ENCODE peak calls at places on chromosomes 11 and 22, in ten cellular contexts. P, J, Y, M, D, G, S, Z, E and Q are unnamed samples.
A peak's percentile ranks its signal among the peaks of the same experiment; 100 is the strongest.

GRCh38 chr11:17765381-17766359 is 31.1 kb downstream of the KCNC1 start:
- DNase-seq in E (no peak), J (peak; percentile 63), Y (no peak), M (no peak), S (no peak), P (peak; percentile 62), D (no peak), Z (no peak), G (peak; percentile 59), Q (no peak)

GRCh38 chr11:74325649-74326645 is 14.5 kb upstream of the P4HA3 start:
- DNase-seq in S (peak; percentile 96), G (no peak), P (no peak), J (no peak), M (no peak), D (no peak), E (peak; percentile 89), Y (peak; percentile 55), Z (peak; percentile 93), Q (peak; percentile 53)

GRCh38 chr11:3926458-3927095 is 71.1 kb downstream of the STIM1 start:
- DNase-seq in E (no peak), P (no peak), D (no peak), Y (no peak), S (no peak), M (no peak), Z (no peak), G (no peak), J (no peak), Q (no peak)

GRCh38 chr22:25495286-25495685 is 69.2 kb upstream of the GRK3 start:
- DNase-seq in S (no peak), G (no peak), E (no peak), Z (no peak), P (no peak), D (no peak), Y (no peak), J (no peak), M (no peak), Q (no peak)

GRCh38 chr11:45936655-45937054 is 14.2 kb downstream of the LARGE2 start:
- DNase-seq in Y (no peak), G (no peak), E (no peak), J (no peak), S (no peak), P (no peak), M (no peak), Z (peak; percentile 37), D (no peak), Q (no peak)

GRCh38 chr11:108887436-108888238 is 222.8 kb downstream of the DDX10 start:
- DNase-seq in G (no peak), Y (no peak), P (no peak), Z (no peak), D (no peak), S (no peak), J (no peak), M (no peak), E (no peak), Q (no peak)

GRCh38 chr11:88555829-88556202 is 218.3 kb upstream of the CTSC start:
- DNase-seq in P (no peak), J (no peak), M (no peak), D (no peak), E (no peak), Y (no peak), Z (no peak), G (no peak), S (no peak), Q (no peak)

GRCh38 chr11:95923730-95924413 is at the start of gene MTMR2:
- DNase-seq in S (peak; percentile 82), P (peak; percentile 90), Y (peak; percentile 77), D (no peak), M (peak; percentile 31), G (peak; percentile 93), E (peak; percentile 77), Z (peak; percentile 93), J (peak; percentile 90), Q (peak; percentile 60)

GRCh38 chr11:35144103-35144741 is 5.3 kb downstream of the CD44 start:
- DNase-seq in D (no peak), J (no peak), G (peak; percentile 89), E (peak; percentile 79), M (no peak), Y (peak; percentile 64), P (no peak), S (no peak), Z (no peak), Q (peak; percentile 25)

GRCh38 chr22:36862251-36863242 is 1.7 kb downstream of the NCF4 start:
- DNase-seq in G (peak; percentile 90), Y (peak; percentile 66), P (no peak), M (no peak), Z (no peak), E (peak; percentile 65), J (no peak), S (no peak), D (no peak), Q (no peak)

GRCh38 chr11:6926208-6927029 is at the start of gene ZNF215:
- DNase-seq in Z (no peak), G (peak; percentile 86), S (peak; percentile 74), P (peak; percentile 17), M (peak; percentile 93), E (peak; percentile 74), J (peak; percentile 96), Y (peak; percentile 89), D (peak; percentile 88), Q (peak; percentile 33)

GRCh38 chr11:119196833-119197483 is 9.2 kb upstream of the CBL start:
- DNase-seq in E (peak; percentile 68), D (peak; percentile 80), P (peak; percentile 81), Y (peak; percentile 75), G (peak; percentile 50), Z (no peak), S (peak; percentile 81), J (peak; percentile 96), M (peak; percentile 76), Q (peak; percentile 73)

GRCh38 chr22:46079861-46080821 is 70.2 kb upstream of the PPARA start:
- DNase-seq in Z (no peak), D (no peak), G (peak; percentile 78), Y (peak; percentile 60), P (peak; percentile 85), S (no peak), J (no peak), M (no peak), E (peak; percentile 59), Q (peak; percentile 79)

GRCh38 chr11:20374746-20375305 is 11.3 kb downstream of the HTATIP2 start:
- DNase-seq in Y (peak; percentile 22), Z (no peak), M (no peak), D (no peak), P (no peak), E (no peak), J (no peak), G (no peak), S (no peak), Q (no peak)

GRCh38 chr22:17774206-17774927 is at the start of gene BID:
- DNase-seq in E (peak; percentile 69), Y (peak; percentile 75), P (peak; percentile 84), D (no peak), G (peak; percentile 96), S (peak; percentile 22), Z (no peak), J (peak; percentile 40), M (no peak), Q (no peak)

GRCh38 chr22:48891688-48892380 is 935.8 kb downstream of the BRD1 start:
- DNase-seq in Y (no peak), Z (no peak), S (no peak), E (peak; percentile 10), M (no peak), D (no peak), G (no peak), P (no peak), J (no peak), Q (no peak)
- H3K27me3 ChIP-seq in Y (no peaks in the 10 kb centered on the region), Z (no peaks in the 10 kb centered on the region), S (no peaks in the 10 kb centered on the region), E (no peaks in the 10 kb centered on the region), M (peaks cover 17% of the 10 kb centered on the region), D (no peaks in the 10 kb centered on the region), G (no peaks in the 10 kb centered on the region), P (peaks cover 8% of the 10 kb centered on the region), J (no peaks in the 10 kb centered on the region), Q (peaks cover 1% of the 10 kb centered on the region)

DNA sequence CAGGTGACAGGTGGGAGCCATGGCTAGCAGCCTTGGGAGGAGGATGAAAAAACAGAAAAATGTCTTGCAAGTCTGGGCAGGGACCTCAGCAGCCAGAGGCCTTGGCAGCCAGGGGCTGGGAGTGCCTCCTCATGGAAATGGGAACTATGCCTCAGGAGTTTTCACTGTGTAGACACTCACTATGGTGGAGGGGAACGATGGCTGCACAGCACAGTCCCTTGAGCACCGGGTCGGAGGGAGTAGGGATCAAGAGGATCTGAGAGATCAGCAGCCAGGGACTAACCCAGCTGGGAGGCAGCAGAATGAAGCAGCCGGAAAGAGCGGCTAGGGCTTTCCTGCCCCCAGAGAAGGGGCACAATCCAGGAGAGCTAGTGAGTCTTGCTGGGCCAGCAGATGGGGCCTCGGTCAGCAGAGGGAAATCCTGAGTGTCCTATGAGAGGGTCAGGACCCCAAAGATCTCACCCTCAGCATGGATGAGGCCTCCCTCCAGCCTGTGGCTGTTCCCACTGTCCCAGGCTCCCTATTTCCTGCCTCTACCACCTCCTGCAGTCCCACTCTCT is 6.2 kb upstream of the FTH1 start:
- DNase-seq in P (no peak), Y (no peak), J (no peak), M (no peak), G (peak; percentile 79), Z (peak; percentile 60), S (no peak), E (no peak), D (no peak), Q (peak; percentile 70)
- TF ChIP-seq POLR2AphosphoS5 in P (no peak), Y (no peak), J (no peak), M (no peak), G (no peak), Z (no peak), S (no peak), E (no peak), D (no peak), Q (peak; percentile 50)

GRCh38 chr11:12247543-12248287 is 129.7 kb upstream of the PARVA start:
- DNase-seq in G (no peak), M (no peak), Y (no peak), D (no peak), P (no peak), J (no peak), S (no peak), Z (no peak), E (no peak), Q (no peak)
- H3K27ac ChIP-seq in G (no peak overlapping the region), M (no peak overlapping the region), Y (peak overlapping the region; percentile 84), D (no peak overlapping the region), P (peak overlapping the region; percentile 4), J (no peak overlapping the region), S (no peak overlapping the region), Z (peak overlapping the region; percentile 87), E (peak overlapping the region; percentile 17), Q (peak overlapping the region; percentile 67)

DNA sequence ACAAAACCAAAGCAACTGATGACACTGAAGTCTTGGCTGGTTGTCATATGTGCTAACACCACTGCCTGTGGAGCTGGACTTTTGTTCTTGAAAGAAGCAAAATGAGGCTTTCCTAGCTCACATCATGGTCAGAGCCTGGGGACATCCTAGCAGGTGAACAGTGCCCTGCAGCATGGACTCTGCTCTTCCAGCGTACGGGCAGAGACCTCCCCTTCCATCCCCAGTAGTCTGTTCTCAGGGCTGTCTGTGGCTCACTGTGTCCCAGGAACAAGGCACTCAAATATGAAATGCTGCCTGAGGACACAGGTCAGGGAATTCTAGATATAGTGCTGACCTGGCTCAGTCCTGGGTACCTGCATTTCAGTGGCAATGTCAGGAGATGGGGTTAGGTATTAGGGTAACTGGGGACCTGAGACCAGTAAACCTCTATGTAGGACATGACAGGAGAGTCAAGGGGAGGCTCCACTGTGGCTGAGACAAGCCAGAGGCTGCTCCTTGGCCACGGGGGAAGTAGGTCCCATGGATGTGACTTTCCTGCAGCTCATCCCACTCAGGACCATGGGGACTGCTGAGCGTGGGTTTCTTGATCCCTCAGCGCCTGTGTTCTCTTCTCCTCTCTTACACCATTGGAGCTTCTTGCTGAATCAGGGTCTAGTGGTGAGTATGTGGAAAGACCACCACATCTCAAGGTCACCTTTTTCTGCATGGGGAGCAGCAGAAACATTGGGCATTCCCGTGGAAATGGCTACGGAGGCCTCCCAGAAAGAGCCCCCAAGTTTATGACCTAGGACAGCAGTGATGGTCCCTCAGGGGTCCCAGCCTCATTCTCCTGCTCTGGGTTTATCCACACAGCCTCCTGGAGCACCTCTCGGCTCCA is 80.1 kb downstream of the ZNF280B start:
- DNase-seq in E (no peak), S (no peak), P (no peak), J (no peak), G (no peak), D (no peak), M (no peak), Z (no peak), Y (no peak), Q (no peak)
- H3K27me3 ChIP-seq in E (no peaks in the 10 kb centered on the region), S (peaks cover 8% of the 10 kb centered on the region), P (peaks cover 7% of the 10 kb centered on the region), J (peaks cover 100% of the 10 kb centered on the region), G (no peaks in the 10 kb centered on the region), D (no peaks in the 10 kb centered on the region), M (peaks cover 18% of the 10 kb centered on the region), Z (no peaks in the 10 kb centered on the region), Y (peaks cover 17% of the 10 kb centered on the region), Q (peaks cover 4% of the 10 kb centered on the region)